ENCODE peak calls at places on chromosomes 7 and 10, in five cellular contexts. One of them, this sample, is unnamed.

GRCh38 chr10:71072820-71073205 is 139.6 kb upstream of the UNC5B start:
- DNase-seq in CD8-positive, alpha-beta T cell: no peak
- DNase-seq in RWPE1: no peak
- DNase-seq in MM.1S: no peak
- DNase-seq in GM12865: no peak
- DNase-seq in this sample: no peak

GRCh38 chr7:80686576-80686975 is 48.1 kb downstream of the CD36 start:
- DNase-seq in RWPE1: peak
- DNase-seq in CD8-positive, alpha-beta T cell: no peak
- DNase-seq in GM12865: no peak
- DNase-seq in MM.1S: no peak
- DNase-seq in this sample: no peak

GRCh38 chr7:143960813-143961610 is 6.4 kb downstream of the OR2F1 start:
- DNase-seq in RWPE1: no peak
- DNase-seq in MM.1S: no peak
- DNase-seq in CD8-positive, alpha-beta T cell: no peak
- DNase-seq in GM12865: no peak
- DNase-seq in this sample: no peak

GRCh38 chr7:82677493-82677892 is 233.9 kb upstream of the CACNA2D1 start:
- DNase-seq in RWPE1: no peak
- DNase-seq in GM12865: peak
- DNase-seq in MM.1S: peak
- DNase-seq in CD8-positive, alpha-beta T cell: peak
- DNase-seq in this sample: no peak

GRCh38 chr7:80896856-80897598 is 21.8 kb downstream of the SEMA3C start:
- DNase-seq in CD8-positive, alpha-beta T cell: no peak
- DNase-seq in RWPE1: no peak
- DNase-seq in MM.1S: no peak
- DNase-seq in GM12865: no peak
- DNase-seq in this sample: no peak

GRCh38 chr10:96664563-96664962 is 55.8 kb downstream of the PIK3AP1 start:
- DNase-seq in RWPE1: no peak
- DNase-seq in GM12865: peak
- DNase-seq in MM.1S: no peak
- DNase-seq in CD8-positive, alpha-beta T cell: no peak
- DNase-seq in this sample: peak

GRCh38 chr7:101206665-101207042 is 5.8 kb upstream of the MOGAT3 start:
- DNase-seq in GM12865: no peak
- DNase-seq in CD8-positive, alpha-beta T cell: no peak
- DNase-seq in MM.1S: no peak
- DNase-seq in RWPE1: no peak
- DNase-seq in this sample: no peak

GRCh38 chr7:14905764-14906163 is 3.2 kb upstream of the DGKB start:
- DNase-seq in MM.1S: no peak
- DNase-seq in GM12865: no peak
- DNase-seq in RWPE1: no peak
- DNase-seq in CD8-positive, alpha-beta T cell: no peak
- DNase-seq in this sample: no peak

GRCh38 chr7:37916673-37917660 is at the start of gene SFRP4:
- DNase-seq in CD8-positive, alpha-beta T cell: no peak
- DNase-seq in GM12865: peak
- DNase-seq in RWPE1: peak
- DNase-seq in MM.1S: peak
- DNase-seq in this sample: peak

GRCh38 chr7:35906191-35906908 is 105.5 kb downstream of the SEPTIN7 start:
- DNase-seq in MM.1S: peak
- DNase-seq in GM12865: peak
- DNase-seq in CD8-positive, alpha-beta T cell: peak
- DNase-seq in RWPE1: peak
- DNase-seq in this sample: peak

GRCh38 chr7:93544686-93545085 is 29.8 kb downstream of the CALCR start:
- DNase-seq in MM.1S: no peak
- DNase-seq in RWPE1: no peak
- DNase-seq in CD8-positive, alpha-beta T cell: no peak
- DNase-seq in GM12865: no peak
- DNase-seq in this sample: no peak

GRCh38 chr7:142461437-142461836 is 203.6 kb upstream of the PRSS58 start:
- DNase-seq in RWPE1: no peak
- DNase-seq in MM.1S: no peak
- DNase-seq in CD8-positive, alpha-beta T cell: no peak
- DNase-seq in GM12865: no peak
- DNase-seq in this sample: no peak

DNA sequence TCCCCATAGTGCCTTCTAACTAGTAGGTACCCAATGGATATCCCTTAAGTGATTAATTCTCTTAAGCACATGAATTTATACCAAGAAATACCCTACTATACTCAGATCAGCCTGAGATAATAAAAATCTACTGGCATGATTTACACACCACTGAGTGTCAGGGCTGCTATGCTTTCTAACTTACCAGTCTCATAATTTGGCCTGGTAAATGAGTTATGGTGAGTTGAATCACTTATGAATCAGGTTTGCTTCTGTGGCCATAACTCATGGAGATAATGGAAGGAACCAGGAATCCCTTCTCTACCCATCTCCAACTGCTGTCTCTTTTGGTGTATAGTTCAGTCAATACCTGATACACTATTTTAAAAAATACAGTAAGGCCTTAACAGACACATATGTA is 122.8 kb downstream of the THSD7A start:
- DNase-seq in MM.1S: no peak
- DNase-seq in RWPE1: no peak
- DNase-seq in GM12865: no peak
- DNase-seq in CD8-positive, alpha-beta T cell: no peak
- DNase-seq in this sample: no peak
- TF ChIP-seq CTCF in MM.1S: no peak
- TF ChIP-seq CTCF in RWPE1: no peak
- TF ChIP-seq CTCF in GM12865: no peak
- TF ChIP-seq CTCF in CD8-positive, alpha-beta T cell: no peak
- TF ChIP-seq CTCF in this sample: no peak

GRCh38 chr10:103120977-103121735 is 71.9 kb downstream of the NT5C2 start:
- DNase-seq in RWPE1: no peak
- DNase-seq in MM.1S: no peak
- DNase-seq in CD8-positive, alpha-beta T cell: no peak
- DNase-seq in GM12865: no peak
- DNase-seq in this sample: no peak

GRCh38 chr10:103117247-103117646 is 75.8 kb downstream of the NT5C2 start:
- DNase-seq in GM12865: no peak
- DNase-seq in MM.1S: no peak
- DNase-seq in RWPE1: no peak
- DNase-seq in CD8-positive, alpha-beta T cell: no peak
- DNase-seq in this sample: no peak

GRCh38 chr10:103123282-103124033 is 69.6 kb downstream of the NT5C2 start:
- DNase-seq in GM12865: no peak
- DNase-seq in CD8-positive, alpha-beta T cell: no peak
- DNase-seq in MM.1S: no peak
- DNase-seq in RWPE1: no peak
- DNase-seq in this sample: no peak

GRCh38 chr10:103124420-103125096 is 68.5 kb downstream of the NT5C2 start:
- DNase-seq in GM12865: peak
- DNase-seq in MM.1S: no peak
- DNase-seq in RWPE1: no peak
- DNase-seq in CD8-positive, alpha-beta T cell: no peak
- DNase-seq in this sample: no peak

GRCh38 chr10:103120546-103120945 is 72.5 kb downstream of the NT5C2 start:
- DNase-seq in RWPE1: no peak
- DNase-seq in GM12865: no peak
- DNase-seq in MM.1S: no peak
- DNase-seq in CD8-positive, alpha-beta T cell: no peak
- DNase-seq in this sample: no peak
- TF ChIP-seq CTCF in RWPE1: no peak
- TF ChIP-seq CTCF in GM12865: no peak
- TF ChIP-seq CTCF in MM.1S: no peak
- TF ChIP-seq CTCF in CD8-positive, alpha-beta T cell: no peak
- TF ChIP-seq CTCF in this sample: no peak

DNA sequence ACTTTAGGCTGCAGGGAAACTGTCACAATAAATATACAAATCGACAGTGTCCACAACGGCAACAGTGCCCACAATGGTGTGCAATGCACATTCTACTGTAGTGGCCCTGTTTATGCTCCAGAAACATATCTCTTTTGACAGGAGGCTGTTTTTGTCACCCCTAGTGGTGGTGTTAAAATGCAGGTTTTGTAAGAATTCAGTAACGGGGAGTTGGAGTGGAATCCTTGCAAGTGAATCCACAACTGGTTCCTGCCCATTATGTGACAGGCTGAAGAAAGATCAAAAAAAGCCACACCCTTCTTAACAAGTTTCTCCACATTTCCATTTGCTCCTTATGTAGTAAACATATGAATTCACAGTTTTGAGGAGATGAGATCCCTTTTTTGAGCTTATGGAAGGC is 58.5 kb downstream of the BEND7 start:
- DNase-seq in RWPE1: no peak
- DNase-seq in CD8-positive, alpha-beta T cell: no peak
- DNase-seq in MM.1S: no peak
- DNase-seq in GM12865: no peak
- DNase-seq in this sample: no peak
- TF ChIP-seq CTCF in RWPE1: no peak
- TF ChIP-seq CTCF in CD8-positive, alpha-beta T cell: no peak
- TF ChIP-seq CTCF in MM.1S: peak
- TF ChIP-seq CTCF in GM12865: peak
- TF ChIP-seq CTCF in this sample: no peak

DNA sequence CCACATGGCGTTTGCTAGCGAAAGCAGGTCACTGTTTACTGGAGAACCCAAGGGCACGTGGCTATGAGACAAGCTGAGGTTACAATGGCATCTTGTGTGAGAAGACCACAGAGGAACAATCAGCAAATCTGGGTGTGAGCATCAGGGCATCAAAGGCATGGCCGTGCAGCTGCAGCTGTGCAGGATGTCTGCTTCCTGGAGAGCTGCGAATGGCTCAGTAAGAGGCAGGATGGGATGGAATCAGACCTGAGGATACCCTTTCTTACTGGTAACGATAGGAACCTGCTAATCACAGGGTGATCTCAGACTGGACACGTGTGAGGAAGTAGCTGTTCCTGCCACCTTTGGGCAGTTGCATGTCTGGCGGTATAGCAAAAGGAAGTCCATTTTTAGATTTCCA is 119.5 kb downstream of the RNF216 start:
- DNase-seq in CD8-positive, alpha-beta T cell: no peak
- DNase-seq in GM12865: peak
- DNase-seq in MM.1S: peak
- DNase-seq in RWPE1: no peak
- DNase-seq in this sample: peak
- TF ChIP-seq CTCF in CD8-positive, alpha-beta T cell: no peak
- TF ChIP-seq CTCF in GM12865: no peak
- TF ChIP-seq CTCF in MM.1S: no peak
- TF ChIP-seq CTCF in RWPE1: no peak
- TF ChIP-seq CTCF in this sample: no peak

GRCh38 chr10:119103687-119104652 is at the start of gene DENND10:
- DNase-seq in MM.1S: peak
- DNase-seq in RWPE1: peak
- DNase-seq in GM12865: peak
- DNase-seq in CD8-positive, alpha-beta T cell: peak
- DNase-seq in this sample: peak
- TF ChIP-seq CTCF in MM.1S: no peak
- TF ChIP-seq CTCF in RWPE1: no peak
- TF ChIP-seq CTCF in GM12865: no peak
- TF ChIP-seq CTCF in CD8-positive, alpha-beta T cell: no peak
- TF ChIP-seq CTCF in this sample: no peak

GRCh38 chr10:63467833-63468232 is 2.1 kb upstream of the JMJD1C start:
- DNase-seq in RWPE1: no peak
- DNase-seq in CD8-positive, alpha-beta T cell: no peak
- DNase-seq in GM12865: no peak
- DNase-seq in MM.1S: no peak
- DNase-seq in this sample: no peak

GRCh38 chr10:63462442-63462841 is 3.3 kb downstream of the JMJD1C start:
- DNase-seq in GM12865: no peak
- DNase-seq in CD8-positive, alpha-beta T cell: no peak
- DNase-seq in RWPE1: no peak
- DNase-seq in MM.1S: no peak
- DNase-seq in this sample: no peak

GRCh38 chr10:63464402-63465292 is 1.1 kb downstream of the JMJD1C start:
- DNase-seq in GM12865: no peak
- DNase-seq in MM.1S: no peak
- DNase-seq in RWPE1: peak
- DNase-seq in CD8-positive, alpha-beta T cell: no peak
- DNase-seq in this sample: no peak

GRCh38 chr10:63466168-63466935 is 575 bp upstream of the JMJD1C start:
- DNase-seq in RWPE1: peak
- DNase-seq in GM12865: peak
- DNase-seq in CD8-positive, alpha-beta T cell: peak
- DNase-seq in MM.1S: peak
- DNase-seq in this sample: peak

DNA sequence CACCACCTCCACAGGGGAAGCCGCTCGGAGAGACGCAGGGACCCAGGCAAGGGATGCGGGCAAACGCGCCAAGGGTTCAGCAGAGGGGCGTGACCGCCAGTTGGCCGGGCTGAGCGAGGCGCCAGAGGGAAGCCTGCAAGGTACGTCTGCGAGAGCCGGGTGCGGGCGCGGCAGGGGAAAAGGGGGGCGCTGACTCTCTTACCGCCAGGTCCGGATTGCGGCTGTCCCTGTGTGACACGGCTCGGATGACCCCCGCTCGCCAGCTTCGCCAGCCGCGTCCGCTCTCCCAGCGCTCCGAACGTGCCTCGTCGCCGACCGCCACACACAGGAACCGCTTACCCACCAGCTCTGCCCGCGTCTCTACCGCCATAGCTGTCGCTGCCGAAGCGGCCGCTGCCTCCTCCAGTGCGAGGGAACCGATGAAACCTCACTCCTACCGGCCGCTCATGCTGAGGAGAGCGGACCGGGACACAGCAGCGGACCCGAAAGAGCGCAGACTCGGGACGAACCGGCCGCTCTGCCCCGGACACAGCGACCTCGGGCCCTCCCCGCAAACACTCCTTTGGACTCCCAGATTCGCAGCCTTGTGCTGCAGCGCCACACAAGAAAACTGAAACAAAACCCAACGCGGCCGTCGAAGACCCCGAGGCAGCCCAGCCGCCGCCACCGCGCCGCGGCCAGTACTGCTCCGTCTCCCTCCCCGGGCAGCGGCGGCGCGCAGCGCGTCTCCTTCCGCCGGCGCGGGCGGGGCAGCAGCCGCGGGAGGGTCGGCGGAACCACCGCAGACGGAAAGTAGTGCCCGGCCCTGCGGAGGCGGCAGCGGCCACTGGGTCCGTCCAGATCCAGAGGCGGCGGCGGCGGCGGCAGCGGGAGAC is at the start of gene JMJD1C:
- DNase-seq in MM.1S: peak
- DNase-seq in GM12865: peak
- DNase-seq in CD8-positive, alpha-beta T cell: peak
- DNase-seq in RWPE1: peak
- DNase-seq in this sample: peak
- TF ChIP-seq CTCF in MM.1S: no peak
- TF ChIP-seq CTCF in GM12865: no peak
- TF ChIP-seq CTCF in CD8-positive, alpha-beta T cell: no peak
- TF ChIP-seq CTCF in RWPE1: no peak
- TF ChIP-seq CTCF in this sample: no peak

GRCh38 chr7:5423272-5423843 is at the start of gene TNRC18:
- DNase-seq in CD8-positive, alpha-beta T cell: no peak
- DNase-seq in RWPE1: no peak
- DNase-seq in GM12865: no peak
- DNase-seq in MM.1S: peak
- DNase-seq in this sample: peak
- TF ChIP-seq CTCF in CD8-positive, alpha-beta T cell: no peak
- TF ChIP-seq CTCF in RWPE1: no peak
- TF ChIP-seq CTCF in GM12865: no peak
- TF ChIP-seq CTCF in MM.1S: no peak
- TF ChIP-seq CTCF in this sample: no peak

This sample was measured in GM13976.